ENCODE peak calls at places on chromosomes 2 and 18, in nine cellular contexts. S is CD8-positive, alpha-beta T cell; P is lower lobe of right lung; D is neural progenitor cell; Q is spleen; U is RWPE2; L is brain microvascular endothelial cell; B is kidney; J is PC-3. K is an unnamed sample.

GRCh38 chr2:236998250-236998649 is 87.4 kb upstream of the COPS8 start:
- DNase-seq in S (no peak), P (no peak), D (no peak), Q (no peak), U (no peak), L (no peak), B (no peak), J (peak; percentile 82), K (no peak)

GRCh38 chr2:240596080-240596460 is 9.5 kb downstream of the CAPN10 start:
- DNase-seq in S (no peak), P (peak; percentile 36), D (no peak), Q (peak; percentile 69), U (peak; percentile 55), L (no peak), B (peak; percentile 75), J (no peak), K (no peak)

GRCh38 chr2:196748123-196748522 is 51.4 kb downstream of the GTF3C3 start:
- DNase-seq in S (no peak), P (no peak), D (no peak), Q (no peak), U (no peak), L (no peak), B (no peak), J (no peak), K (no peak)

GRCh38 chr2:212495076-212495475 is 43.5 kb downstream of the ERBB4 start:
- DNase-seq in S (no peak), P (no peak), D (no peak), Q (no peak), U (no peak), L (no peak), B (no peak), J (no peak), K (no peak)

GRCh38 chr2:169980001-169980400 is 152.7 kb downstream of the UBR3 start:
- DNase-seq in S (no peak), P (no peak), D (no peak), Q (no peak), U (no peak), L (peak; percentile 64), B (no peak), J (no peak), K (no peak)

GRCh38 chr2:236171213-236172201 is 3.3 kb upstream of the GBX2 start:
- DNase-seq in S (no peak), P (no peak), D (peak; percentile 60), Q (no peak), U (no peak), L (no peak), B (no peak), J (no peak), K (no peak)

GRCh38 chr2:175535631-175536030 is 354.1 kb upstream of the ATP5MC3 start:
- DNase-seq in S (no peak), P (no peak), D (no peak), Q (no peak), U (no peak), L (no peak), B (no peak), J (no peak), K (no peak)

GRCh38 chr2:196263181-196263747 is 91.9 kb upstream of the STK17B start:
- DNase-seq in S (no peak), P (no peak), D (no peak), Q (no peak), U (no peak), L (peak; percentile 85), B (no peak), J (peak; percentile 9), K (peak; percentile 41)

GRCh38 chr2:2731885-2732284 is 400.8 kb upstream of the MYT1L start:
- DNase-seq in S (no peak), P (no peak), D (no peak), Q (no peak), U (no peak), L (no peak), B (no peak), J (no peak), K (no peak)

GRCh38 chr2:137886432-137886831 is 77.8 kb upstream of the HNMT start:
- DNase-seq in S (no peak), P (no peak), D (peak; percentile 47), Q (no peak), U (no peak), L (no peak), B (no peak), J (peak; percentile 45), K (no peak)

GRCh38 chr2:176843208-176843607 is 369.4 kb upstream of the HNRNPA3 start:
- DNase-seq in S (no peak), P (no peak), D (no peak), Q (no peak), U (no peak), L (no peak), B (no peak), J (no peak), K (no peak)

GRCh38 chr2:229089806-229090205 is 181.3 kb downstream of the PID1 start:
- DNase-seq in S (no peak), P (no peak), D (no peak), Q (no peak), U (no peak), L (no peak), B (no peak), J (no peak), K (no peak)

GRCh38 chr2:217047209-217047998 is 187.5 kb upstream of the TNP1 start:
- DNase-seq in S (no peak), P (no peak), D (no peak), Q (no peak), U (no peak), L (no peak), B (no peak), J (peak; percentile 36), K (no peak)

GRCh38 chr2:9975805-9976447 is 24.4 kb downstream of the GRHL1 start:
- DNase-seq in S (no peak), P (no peak), D (no peak), Q (no peak), U (no peak), L (peak; percentile 97), B (no peak), J (peak; percentile 99), K (peak; percentile 84)

GRCh38 chr2:95059656-95060370 is 34.3 kb downstream of the MAL start:
- DNase-seq in S (no peak), P (no peak), D (no peak), Q (peak; percentile 60), U (no peak), L (no peak), B (no peak), J (peak; percentile 84), K (no peak)

GRCh38 chr18:49853011-49853410 is 39.7 kb upstream of the ACAA2 start:
- DNase-seq in S (no peak), P (no peak), D (no peak), Q (no peak), U (no peak), L (no peak), B (no peak), J (no peak), K (no peak)

GRCh38 chr18:48761582-48761981 is 189.2 kb downstream of the SMAD7 start:
- DNase-seq in S (no peak), P (peak; percentile 41), D (no peak), Q (no peak), U (no peak), L (no peak), B (no peak), J (no peak), K (no peak)
- H3K36me3 ChIP-seq in S (no peaks in the 10 kb centered on the region), P (peaks cover 42% of the 10 kb centered on the region), D (no peaks in the 10 kb centered on the region), Q (peaks cover 67% of the 10 kb centered on the region), U (peaks cover 7% of the 10 kb centered on the region), L (peaks cover 31% of the 10 kb centered on the region), B (peaks cover 3% of the 10 kb centered on the region), J (no peaks in the 10 kb centered on the region), K (peaks cover 32% of the 10 kb centered on the region)

DNA sequence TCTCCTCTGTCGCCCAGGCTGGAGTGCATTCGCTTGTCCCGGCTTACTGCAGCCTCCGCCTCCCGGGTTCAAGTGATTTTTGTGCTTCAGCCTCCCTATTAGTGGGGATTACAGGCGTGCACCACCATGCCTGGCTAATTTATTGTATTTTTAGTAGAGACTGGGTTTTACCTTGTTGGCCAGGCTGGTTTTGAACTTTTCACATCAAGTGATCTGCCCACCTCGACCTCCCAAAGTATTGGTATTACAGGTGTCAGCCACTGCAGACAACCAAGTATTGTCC is 1.1 kb downstream of the RPS27A start:
- DNase-seq in S (no peak), P (no peak), D (no peak), Q (no peak), U (no peak), L (no peak), B (no peak), J (no peak), K (no peak)
- H3K4me3 ChIP-seq in S (peak overlapping the region; percentile 97), P (peak overlapping the region; percentile 95), D (peak overlapping the region; percentile 88), Q (peak overlapping the region; percentile 96), U (peak overlapping the region; percentile 45), L (peak overlapping the region; percentile 98), B (peak overlapping the region; percentile 92), J (peak overlapping the region; percentile 98), K (peak overlapping the region; percentile 83)

DNA sequence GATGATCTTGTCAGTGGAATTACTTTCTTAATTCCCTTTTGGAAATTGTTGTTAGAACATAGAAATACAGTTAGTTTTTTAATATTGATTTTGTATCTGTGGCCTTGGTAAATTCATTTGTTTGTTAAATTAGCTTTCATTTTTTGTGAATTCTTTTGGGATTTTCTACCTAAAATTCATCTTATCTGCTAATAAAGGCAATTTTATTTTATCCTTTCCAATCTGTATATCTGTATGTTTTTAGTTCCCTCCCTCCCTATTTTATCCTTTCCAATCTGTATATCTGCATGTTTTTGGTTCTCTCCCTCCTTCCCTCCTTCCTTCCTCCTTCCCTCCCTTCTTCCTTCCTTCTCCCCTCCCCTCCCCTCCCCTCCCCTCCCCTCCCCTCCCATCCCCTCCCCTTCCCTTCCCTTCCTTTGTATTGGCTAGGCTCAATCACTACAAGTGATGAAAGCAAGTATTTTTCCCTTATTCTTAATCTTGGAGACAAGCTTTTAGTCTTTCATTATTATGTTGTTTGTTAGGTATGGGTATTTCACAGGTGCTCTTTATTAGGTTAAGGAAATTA is 244.4 kb downstream of the ALK start:
- DNase-seq in S (no peak), P (no peak), D (no peak), Q (no peak), U (no peak), L (no peak), B (no peak), J (no peak), K (no peak)
- H3K36me3 ChIP-seq in S (no peaks in the 10 kb centered on the region), P (no peaks in the 10 kb centered on the region), D (no peaks in the 10 kb centered on the region), Q (no peaks in the 10 kb centered on the region), U (no peaks in the 10 kb centered on the region), L (no peaks in the 10 kb centered on the region), B (no peaks in the 10 kb centered on the region), J (no peaks in the 10 kb centered on the region), K (no peaks in the 10 kb centered on the region)

GRCh38 chr2:163347982-163348842 is 387.6 kb downstream of the FIGN start:
- DNase-seq in S (no peak), P (peak; percentile 63), D (peak; percentile 91), Q (peak; percentile 82), U (peak; percentile 61), L (peak; percentile 92), B (peak; percentile 94), J (peak; percentile 75), K (peak; percentile 51)
- H3K4me3 ChIP-seq in S (no peak overlapping the region), P (peak overlapping the region; percentile 43), D (peak overlapping the region; percentile 13), Q (no peak overlapping the region), U (peak overlapping the region; percentile 8), L (peak overlapping the region; percentile 42), B (peak overlapping the region; percentile 66), J (peak overlapping the region; percentile 57), K (peak overlapping the region; percentile 32)